ENCODE peak calls at places on chromosomes 5 and 9, in five cellular contexts. F, O, U, Z and Q are unnamed samples.

GRCh38 chr5:77781076-77781475 is 4.9 kb upstream of the TBCA start:
- DNase-seq in F (no peak), O (no peak), U (no peak), Z (no peak), Q (no peak)

GRCh38 chr9:134666801-134667200 is 25.2 kb downstream of the COL5A1 start:
- DNase-seq in F (no peak), O (no peak), U (no peak), Z (no peak), Q (no peak)

GRCh38 chr9:91783876-91784672 is 166.0 kb downstream of the ROR2 start:
- DNase-seq in F (no peak), O (no peak), U (no peak), Z (no peak), Q (no peak)

GRCh38 chr9:79224672-79225433 is 346.9 kb upstream of the TLE4 start:
- DNase-seq in F (no peak), O (peak; percentile 87), U (no peak), Z (no peak), Q (peak; percentile 90)

GRCh38 chr9:95816716-95817115 is 58.8 kb upstream of the ERCC6L2 start:
- DNase-seq in F (no peak), O (no peak), U (no peak), Z (no peak), Q (no peak)

GRCh38 chr5:159814810-159815585 is 101.3 kb upstream of the ADRA1B start:
- DNase-seq in F (no peak), O (no peak), U (no peak), Z (no peak), Q (no peak)

GRCh38 chr9:91144782-91145181 is 216.9 kb downstream of the AUH start:
- DNase-seq in F (no peak), O (no peak), U (no peak), Z (no peak), Q (no peak)

GRCh38 chr9:97615439-97616072 is 17.6 kb downstream of the TSTD2 start:
- DNase-seq in F (no peak), O (peak; percentile 81), U (peak; percentile 54), Z (peak; percentile 63), Q (no peak)

GRCh38 chr5:147140558-147140957 is 94.3 kb upstream of the STK32A start:
- DNase-seq in F (no peak), O (no peak), U (no peak), Z (peak; percentile 11), Q (no peak)

GRCh38 chr5:144369001-144369400 is 198.3 kb downstream of the KCTD16 start:
- DNase-seq in F (no peak), O (no peak), U (no peak), Z (peak; percentile 69), Q (no peak)

GRCh38 chr5:61467766-61468482 is 135.9 kb downstream of the ZSWIM6 start:
- DNase-seq in F (no peak), O (peak; percentile 36), U (no peak), Z (no peak), Q (peak; percentile 32)